ENCODE peak calls at places on chromosomes 3 and 15, in seven cellular contexts. One of them, this sample, is unnamed.

GRCh38 chr15:67082007-67082536 is 16.7 kb downstream of the SMAD3 start:
- DNase-seq in mesenchymal stem cell: no peak
- DNase-seq in IMR-90: no peak
- DNase-seq in mesendoderm: peak
- DNase-seq in H1: no peak
- DNase-seq in neuronal stem cell: no peak
- DNase-seq in trophoblast cell: peak
- DNase-seq in this sample: no peak

GRCh38 chr3:72820405-72820804 is 27.8 kb downstream of the SHQ1 start:
- DNase-seq in mesenchymal stem cell: peak
- DNase-seq in IMR-90: peak
- DNase-seq in mesendoderm: no peak
- DNase-seq in H1: no peak
- DNase-seq in neuronal stem cell: no peak
- DNase-seq in trophoblast cell: no peak
- DNase-seq in this sample: no peak

GRCh38 chr3:55860040-55860439 is 372.9 kb upstream of the WNT5A start:
- DNase-seq in mesenchymal stem cell: no peak
- DNase-seq in IMR-90: peak
- DNase-seq in mesendoderm: no peak
- DNase-seq in H1: no peak
- DNase-seq in neuronal stem cell: no peak
- DNase-seq in trophoblast cell: no peak
- DNase-seq in this sample: no peak

GRCh38 chr3:78872195-78872594 is 895.6 kb downstream of the ROBO1 start:
- DNase-seq in mesenchymal stem cell: peak
- DNase-seq in IMR-90: no peak
- DNase-seq in mesendoderm: peak
- DNase-seq in H1: no peak
- DNase-seq in neuronal stem cell: peak
- DNase-seq in trophoblast cell: no peak
- DNase-seq in this sample: no peak

GRCh38 chr3:51550080-51550819 is 11.7 kb downstream of the RAD54L2 start:
- DNase-seq in mesenchymal stem cell: peak
- DNase-seq in IMR-90: no peak
- DNase-seq in mesendoderm: no peak
- DNase-seq in H1: no peak
- DNase-seq in neuronal stem cell: no peak
- DNase-seq in trophoblast cell: peak
- DNase-seq in this sample: no peak

GRCh38 chr15:57152666-57153065 is 223.6 kb upstream of the CGNL1 start:
- DNase-seq in mesenchymal stem cell: no peak
- DNase-seq in IMR-90: no peak
- DNase-seq in mesendoderm: no peak
- DNase-seq in H1: no peak
- DNase-seq in neuronal stem cell: no peak
- DNase-seq in trophoblast cell: no peak
- DNase-seq in this sample: no peak

GRCh38 chr15:84142888-84143337 is 92.7 kb upstream of the GOLGA6L4 start:
- DNase-seq in mesenchymal stem cell: peak
- DNase-seq in IMR-90: peak
- DNase-seq in mesendoderm: peak
- DNase-seq in H1: peak
- DNase-seq in neuronal stem cell: peak
- DNase-seq in trophoblast cell: peak
- DNase-seq in this sample: peak

GRCh38 chr15:68272797-68273271 is 4.7 kb upstream of the FEM1B start:
- DNase-seq in mesenchymal stem cell: peak
- DNase-seq in IMR-90: peak
- DNase-seq in mesendoderm: no peak
- DNase-seq in H1: no peak
- DNase-seq in neuronal stem cell: no peak
- DNase-seq in trophoblast cell: no peak
- DNase-seq in this sample: no peak

GRCh38 chr3:113354307-113354706 is 87.0 kb downstream of the CFAP44 start:
- DNase-seq in mesenchymal stem cell: no peak
- DNase-seq in IMR-90: no peak
- DNase-seq in mesendoderm: peak
- DNase-seq in H1: no peak
- DNase-seq in neuronal stem cell: no peak
- DNase-seq in trophoblast cell: no peak
- DNase-seq in this sample: no peak

GRCh38 chr3:109330405-109330804 is 6.9 kb downstream of the DPPA4 start:
- DNase-seq in mesenchymal stem cell: no peak
- DNase-seq in IMR-90: no peak
- DNase-seq in mesendoderm: peak
- DNase-seq in H1: no peak
- DNase-seq in neuronal stem cell: no peak
- DNase-seq in trophoblast cell: no peak
- DNase-seq in this sample: no peak

GRCh38 chr3:109328202-109328601 is 9.1 kb downstream of the DPPA4 start:
- DNase-seq in mesenchymal stem cell: no peak
- DNase-seq in IMR-90: no peak
- DNase-seq in mesendoderm: no peak
- DNase-seq in H1: no peak
- DNase-seq in neuronal stem cell: no peak
- DNase-seq in trophoblast cell: no peak
- DNase-seq in this sample: no peak

GRCh38 chr3:109325109-109325508 is 8.8 kb upstream of the DPPA2 start:
- DNase-seq in mesenchymal stem cell: no peak
- DNase-seq in IMR-90: no peak
- DNase-seq in mesendoderm: no peak
- DNase-seq in H1: no peak
- DNase-seq in neuronal stem cell: no peak
- DNase-seq in trophoblast cell: no peak
- DNase-seq in this sample: peak

DNA sequence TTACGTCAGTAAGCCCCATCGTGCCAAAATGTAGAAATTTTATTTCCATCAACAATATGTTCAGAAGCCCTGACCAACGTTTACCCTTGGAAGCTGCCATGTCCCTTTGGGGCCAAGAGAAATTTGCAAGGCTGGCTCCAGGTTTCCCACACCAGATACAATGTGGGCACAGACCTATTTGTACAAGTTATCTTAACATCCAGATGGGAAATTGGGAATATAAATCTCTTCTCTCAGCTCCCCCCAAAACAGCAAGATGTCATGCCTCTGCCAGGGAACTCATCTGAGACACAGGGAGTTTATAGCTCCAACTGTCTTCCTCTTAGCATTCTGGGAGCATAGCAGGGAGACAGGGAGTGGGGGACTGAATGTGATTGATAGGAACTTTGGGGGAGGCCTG is 9.3 kb upstream of the DPPA2 start:
- DNase-seq in mesenchymal stem cell: no peak
- DNase-seq in IMR-90: no peak
- DNase-seq in mesendoderm: no peak
- DNase-seq in H1: no peak
- DNase-seq in neuronal stem cell: no peak
- DNase-seq in trophoblast cell: no peak
- DNase-seq in this sample: peak
- H2BK5ac ChIP-seq in mesenchymal stem cell: no peak
- H2BK5ac ChIP-seq in IMR-90: no peak
- H2BK5ac ChIP-seq in mesendoderm: no peak
- H2BK5ac ChIP-seq in H1: no peak
- H2BK5ac ChIP-seq in neuronal stem cell: no peak
- H2BK5ac ChIP-seq in trophoblast cell: no peak
- H2BK5ac ChIP-seq in this sample: no peak

DNA sequence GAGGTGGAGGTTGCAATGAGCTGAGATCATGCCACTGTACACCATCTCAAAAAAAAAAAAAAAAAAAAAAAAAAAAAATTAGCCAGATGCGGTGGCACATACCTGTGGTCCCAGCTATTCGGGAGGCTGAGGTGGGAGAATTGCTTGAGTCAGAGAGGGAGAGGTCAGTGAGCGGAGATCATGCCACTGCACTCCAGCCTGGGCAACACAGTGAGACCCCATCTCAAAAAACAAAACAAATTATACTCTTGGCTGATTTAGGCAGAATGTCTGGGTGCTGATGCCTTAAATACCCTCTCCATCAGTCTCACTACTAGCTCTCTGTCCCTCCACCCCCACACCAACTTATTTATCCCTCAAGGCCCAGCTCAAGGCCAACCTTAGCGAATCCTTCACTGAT is 14.0 kb downstream of the UBR1 start:
- DNase-seq in mesenchymal stem cell: peak
- DNase-seq in IMR-90: no peak
- DNase-seq in mesendoderm: no peak
- DNase-seq in H1: no peak
- DNase-seq in neuronal stem cell: no peak
- DNase-seq in trophoblast cell: no peak
- DNase-seq in this sample: no peak
- H2BK5ac ChIP-seq in mesenchymal stem cell: no peak
- H2BK5ac ChIP-seq in IMR-90: no peak
- H2BK5ac ChIP-seq in mesendoderm: no peak
- H2BK5ac ChIP-seq in H1: no peak
- H2BK5ac ChIP-seq in neuronal stem cell: no peak
- H2BK5ac ChIP-seq in trophoblast cell: no peak
- H2BK5ac ChIP-seq in this sample: no peak

DNA sequence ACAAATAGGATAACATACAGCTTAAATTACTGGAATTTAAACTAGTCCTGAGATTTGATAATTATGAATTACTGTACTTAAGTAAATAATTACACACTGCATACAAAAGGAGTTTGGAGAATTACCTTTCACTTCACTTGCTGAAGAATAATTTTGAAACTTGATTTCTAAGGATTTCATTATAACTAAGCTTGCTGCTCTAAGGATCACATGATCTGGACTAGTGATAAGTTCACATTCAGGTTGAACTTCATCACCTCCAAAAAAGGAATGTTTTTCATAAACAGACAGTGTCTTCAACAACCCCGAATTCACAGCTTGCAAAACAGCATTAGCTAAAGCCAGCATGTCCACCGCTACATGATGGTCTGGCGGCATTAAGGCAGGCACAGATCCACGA is 28.5 kb downstream of the LINS1 start:
- DNase-seq in mesenchymal stem cell: no peak
- DNase-seq in IMR-90: no peak
- DNase-seq in mesendoderm: no peak
- DNase-seq in H1: no peak
- DNase-seq in neuronal stem cell: no peak
- DNase-seq in trophoblast cell: no peak
- DNase-seq in this sample: no peak
- H2BK5ac ChIP-seq in mesenchymal stem cell: no peak
- H2BK5ac ChIP-seq in IMR-90: no peak
- H2BK5ac ChIP-seq in mesendoderm: no peak
- H2BK5ac ChIP-seq in H1: no peak
- H2BK5ac ChIP-seq in neuronal stem cell: no peak
- H2BK5ac ChIP-seq in trophoblast cell: no peak
- H2BK5ac ChIP-seq in this sample: no peak

DNA sequence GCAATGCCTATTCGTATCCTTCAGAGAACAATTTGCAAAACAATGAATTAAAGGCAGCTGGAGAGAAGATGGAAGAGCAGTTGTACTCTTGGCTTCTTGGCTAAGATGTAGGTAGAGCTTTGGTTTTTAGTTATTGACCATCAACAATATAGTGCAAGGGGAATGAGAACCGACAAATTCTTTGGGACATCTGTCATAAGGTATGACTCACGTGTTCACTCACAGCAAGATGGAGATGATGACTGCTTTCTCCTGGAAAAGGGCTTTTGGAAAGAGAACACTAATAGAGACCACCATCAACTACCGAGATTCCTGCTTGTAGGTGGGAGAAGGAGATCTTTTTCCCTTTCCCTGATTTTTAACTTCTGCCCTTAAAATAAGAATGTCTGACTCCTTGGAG is 234.9 kb downstream of the NTRK3 start:
- DNase-seq in mesenchymal stem cell: no peak
- DNase-seq in IMR-90: no peak
- DNase-seq in mesendoderm: no peak
- DNase-seq in H1: no peak
- DNase-seq in neuronal stem cell: no peak
- DNase-seq in trophoblast cell: peak
- DNase-seq in this sample: no peak
- H2BK5ac ChIP-seq in mesenchymal stem cell: no peak
- H2BK5ac ChIP-seq in IMR-90: no peak
- H2BK5ac ChIP-seq in mesendoderm: no peak
- H2BK5ac ChIP-seq in H1: no peak
- H2BK5ac ChIP-seq in neuronal stem cell: no peak
- H2BK5ac ChIP-seq in trophoblast cell: no peak
- H2BK5ac ChIP-seq in this sample: no peak

GRCh38 chr3:53144446-53144845 is 14.2 kb upstream of the RFT1 start:
- DNase-seq in mesenchymal stem cell: no peak
- DNase-seq in IMR-90: no peak
- DNase-seq in mesendoderm: no peak
- DNase-seq in H1: no peak
- DNase-seq in neuronal stem cell: no peak
- DNase-seq in trophoblast cell: no peak
- DNase-seq in this sample: no peak
- H2BK5ac ChIP-seq in mesenchymal stem cell: no peak
- H2BK5ac ChIP-seq in IMR-90: no peak
- H2BK5ac ChIP-seq in mesendoderm: no peak
- H2BK5ac ChIP-seq in H1: no peak
- H2BK5ac ChIP-seq in neuronal stem cell: no peak
- H2BK5ac ChIP-seq in trophoblast cell: no peak
- H2BK5ac ChIP-seq in this sample: no peak

GRCh38 chr3:12569836-12570235 is 12.9 kb downstream of the MKRN2 start:
- DNase-seq in mesenchymal stem cell: no peak
- DNase-seq in IMR-90: no peak
- DNase-seq in mesendoderm: no peak
- DNase-seq in H1: no peak
- DNase-seq in neuronal stem cell: no peak
- DNase-seq in trophoblast cell: no peak
- DNase-seq in this sample: no peak
- H2BK5ac ChIP-seq in mesenchymal stem cell: no peak
- H2BK5ac ChIP-seq in IMR-90: no peak
- H2BK5ac ChIP-seq in mesendoderm: no peak
- H2BK5ac ChIP-seq in H1: no peak
- H2BK5ac ChIP-seq in neuronal stem cell: no peak
- H2BK5ac ChIP-seq in trophoblast cell: no peak
- H2BK5ac ChIP-seq in this sample: no peak

DNA sequence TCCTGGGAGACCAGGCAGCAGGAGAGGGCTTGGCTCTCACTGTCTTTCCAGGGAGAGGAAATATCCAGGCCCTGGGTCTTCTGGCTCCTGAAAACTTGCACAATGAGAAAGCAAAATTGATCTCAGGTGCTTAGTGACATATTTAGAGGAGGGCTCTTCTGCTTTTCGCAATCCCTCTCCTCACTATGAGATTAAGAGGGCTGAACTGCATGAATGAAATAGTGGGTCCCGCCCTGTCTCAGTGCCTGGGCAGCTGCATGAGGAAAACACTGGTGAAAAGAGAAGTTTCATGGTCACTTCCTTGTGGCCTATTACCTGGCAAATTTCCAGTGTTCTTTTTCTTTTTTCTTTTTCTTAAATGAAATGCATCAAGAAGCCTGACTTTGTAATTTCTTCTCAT is 73.5 kb downstream of the TRAK1 start:
- DNase-seq in mesenchymal stem cell: no peak
- DNase-seq in IMR-90: no peak
- DNase-seq in mesendoderm: no peak
- DNase-seq in H1: no peak
- DNase-seq in neuronal stem cell: no peak
- DNase-seq in trophoblast cell: no peak
- DNase-seq in this sample: no peak
- H2BK5ac ChIP-seq in mesenchymal stem cell: no peak
- H2BK5ac ChIP-seq in IMR-90: no peak
- H2BK5ac ChIP-seq in mesendoderm: no peak
- H2BK5ac ChIP-seq in H1: no peak
- H2BK5ac ChIP-seq in neuronal stem cell: no peak
- H2BK5ac ChIP-seq in trophoblast cell: no peak
- H2BK5ac ChIP-seq in this sample: no peak